ENCODE peak calls at places on chromosomes 4 and X, in six cellular contexts. G, Q, J, P, F and U are unnamed samples.

GRCh38 chrX:40410859-40411258 is 169.9 kb upstream of the ATP6AP2 start:
- DNase-seq in G (no peak), Q (no peak), J (no peak), P (no peak), F (no peak), U (no peak)

GRCh38 chr4:1211371-1211770 is 37.6 kb downstream of the CTBP1 start:
- DNase-seq in G (peak), Q (no peak), J (no peak), P (no peak), F (peak), U (no peak)

GRCh38 chr4:103052779-103053178 is 23.8 kb downstream of the SLC9B2 start:
- DNase-seq in G (no peak), Q (no peak), J (no peak), P (no peak), F (no peak), U (no peak)

GRCh38 chr4:122710434-122711308 is 21.8 kb upstream of the BBS12 start:
- DNase-seq in G (no peak), Q (no peak), J (no peak), P (peak), F (no peak), U (no peak)

GRCh38 chr4:185110375-185110823 is 32.7 kb upstream of the SLC25A4 start:
- DNase-seq in G (no peak), Q (no peak), J (no peak), P (no peak), F (peak), U (no peak)

GRCh38 chrX:100973411-100973810 is 3.9 kb downstream of the ARL13A start:
- DNase-seq in G (no peak), Q (no peak), J (no peak), P (no peak), F (no peak), U (no peak)

GRCh38 chr4:23333946-23334878 is 555.6 kb downstream of the PPARGC1A start:
- DNase-seq in G (no peak), Q (peak), J (no peak), P (peak), F (no peak), U (no peak)

GRCh38 chr4:173360587-173361221 is 10.1 kb upstream of the SAP30 start:
- DNase-seq in G (no peak), Q (no peak), J (no peak), P (no peak), F (no peak), U (no peak)

GRCh38 chrX:101658661-101659477 is 781 bp downstream of the ARMCX2 start:
- DNase-seq in G (peak), Q (no peak), J (peak), P (peak), F (peak), U (peak)

GRCh38 chr4:19532120-19532848 is 719.4 kb upstream of the SLIT2 start:
- DNase-seq in G (no peak), Q (no peak), J (no peak), P (no peak), F (no peak), U (no peak)

GRCh38 chr4:76406070-76406469 is 14.9 kb downstream of the CCDC158 start:
- DNase-seq in G (no peak), Q (no peak), J (no peak), P (no peak), F (no peak), U (no peak)

GRCh38 chr4:122798101-122798500 is 28.5 kb upstream of the FGF2 start:
- DNase-seq in G (no peak), Q (no peak), J (peak), P (no peak), F (no peak), U (peak)

GRCh38 chr4:129095811-129096454 is at the start of gene C4orf33:
- DNase-seq in G (peak), Q (peak), J (peak), P (peak), F (peak), U (peak)

GRCh38 chr4:164926301-164926700 is 49.3 kb downstream of the APELA start:
- DNase-seq in G (no peak), Q (no peak), J (no peak), P (no peak), F (no peak), U (no peak)
- H3K27ac ChIP-seq in G (no peak), Q (no peak), J (no peak), P (no peak), F (no peak), U (no peak)

GRCh38 chr4:4857001-4857808 is 2.3 kb upstream of the MSX1 start:
- DNase-seq in G (no peak), Q (no peak), J (no peak), P (no peak), F (no peak), U (no peak)

GRCh38 chr4:4855293-4856070 is 4.0 kb upstream of the MSX1 start:
- DNase-seq in G (peak), Q (no peak), J (no peak), P (no peak), F (no peak), U (no peak)

GRCh38 chr4:4854649-4855292 is 4.7 kb upstream of the MSX1 start:
- DNase-seq in G (peak), Q (no peak), J (no peak), P (no peak), F (no peak), U (no peak)

GRCh38 chr4:4857809-4858508 is 1.5 kb upstream of the MSX1 start:
- DNase-seq in G (no peak), Q (no peak), J (no peak), P (no peak), F (no peak), U (no peak)

GRCh38 chr4:4856071-4857000 is 3.1 kb upstream of the MSX1 start:
- DNase-seq in G (peak), Q (no peak), J (no peak), P (no peak), F (peak), U (no peak)
- H3K4me3 ChIP-seq in G (no peak), Q (no peak), J (peak), P (no peak), F (no peak), U (no peak)

DNA sequence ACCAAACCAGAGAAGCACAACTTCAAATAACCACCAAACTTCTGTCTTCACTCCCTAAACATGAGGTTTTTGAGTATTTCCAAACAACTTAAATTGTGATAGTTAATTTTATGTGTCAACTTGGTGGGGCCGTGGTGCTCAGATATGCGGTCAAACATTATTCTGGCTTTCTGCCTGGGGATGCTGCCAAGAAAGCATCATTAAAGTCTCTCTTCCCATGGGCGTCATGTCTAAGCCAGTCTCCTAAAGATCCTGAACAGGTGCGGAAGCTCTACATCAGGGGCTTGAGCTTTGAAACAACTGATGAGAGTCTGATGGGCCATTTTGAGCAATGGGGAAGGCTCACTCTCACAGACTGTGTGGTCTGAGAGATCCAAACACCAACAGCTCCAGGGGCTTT is 24.1 kb upstream of the SOD3 start:
- DNase-seq in G (no peak), Q (no peak), J (no peak), P (no peak), F (no peak), U (no peak)
- H3K27ac ChIP-seq in G (no peak), Q (no peak), J (no peak), P (no peak), F (no peak), U (no peak)

DNA sequence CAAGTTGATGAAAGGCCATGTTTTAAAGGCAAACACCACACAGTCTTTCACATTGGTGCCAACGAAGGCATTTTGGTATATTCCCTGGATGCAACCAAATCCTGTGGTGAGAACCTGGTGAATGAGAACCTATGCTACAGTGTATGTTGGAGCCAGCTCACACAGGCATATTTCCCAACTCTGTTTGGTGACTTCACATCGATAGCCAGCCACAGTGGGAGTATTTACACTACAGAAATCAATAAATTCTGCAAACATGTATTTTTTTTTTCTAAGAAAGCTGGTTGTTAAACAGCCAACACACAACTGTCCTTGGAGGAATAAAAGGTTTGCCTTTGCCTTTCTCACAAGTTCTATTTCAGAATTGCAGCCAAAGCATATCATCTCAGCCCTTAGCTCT is 691.0 kb downstream of the GRID2 start:
- DNase-seq in G (no peak), Q (no peak), J (no peak), P (no peak), F (peak), U (no peak)
- H3K4me3 ChIP-seq in G (no peak), Q (no peak), J (no peak), P (no peak), F (no peak), U (no peak)

DNA sequence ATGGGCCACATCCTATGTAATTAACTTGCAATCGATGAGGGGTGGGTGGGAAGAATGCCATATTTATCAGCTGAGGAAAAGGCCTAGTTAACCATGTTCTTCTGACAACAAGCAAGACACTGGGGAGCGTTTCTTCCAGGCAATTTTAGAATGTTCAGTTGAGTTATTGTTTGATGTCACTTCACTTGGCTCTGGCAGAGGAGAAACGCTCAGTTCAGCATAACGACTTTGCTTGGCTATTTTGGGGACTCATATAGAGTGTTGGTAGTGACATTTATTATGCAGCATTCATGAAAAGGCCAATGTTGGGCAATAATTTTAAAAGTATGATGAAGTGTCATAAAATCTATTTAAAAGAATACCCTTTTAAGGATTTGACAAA is 650 bp downstream of the SYNPO2 start:
- DNase-seq in G (no peak), Q (no peak), J (no peak), P (no peak), F (no peak), U (no peak)
- H3K27ac ChIP-seq in G (peak), Q (no peak), J (peak), P (no peak), F (no peak), U (no peak)

DNA sequence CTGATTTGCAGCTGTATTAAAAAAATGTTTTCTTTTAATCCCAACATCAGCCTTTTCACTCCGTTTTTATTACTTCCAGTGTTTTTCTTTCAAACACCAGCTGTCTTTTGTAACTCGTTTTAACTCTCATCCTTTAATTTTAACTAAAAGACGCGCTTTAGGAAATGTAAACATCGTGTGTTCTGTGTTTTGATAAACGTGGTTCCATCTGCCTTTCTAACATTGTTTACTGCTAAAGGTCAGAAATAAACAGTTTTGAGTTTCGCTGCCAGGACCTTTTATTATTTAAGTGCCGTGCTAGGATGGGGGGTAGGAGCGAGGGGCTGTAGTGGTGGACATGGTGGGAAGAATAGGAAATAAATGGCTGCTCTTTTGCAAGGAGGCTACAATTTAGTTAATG is 1.5 kb downstream of the N4BP2 start:
- DNase-seq in G (no peak), Q (no peak), J (no peak), P (no peak), F (no peak), U (no peak)
- H3K4me3 ChIP-seq in G (peak), Q (peak), J (peak), P (peak), F (peak), U (peak)